ENCODE peak calls at places on chromosomes 4 and X, in nine cellular contexts. G is bronchial epithelial cell, Z is neuronal stem cell, N is lower lobe of right lung, D is kidney, S is A673, T is right lobe of liver, F is H7, Q is osteoblast. E is an unnamed sample. For H3K36me3, the result is how much of the 10 kb centered on the place peaks cover.

GRCh38 chr4:176638992-176639391 is 153.7 kb downstream of the VEGFC start:
- DNase-seq in T (no peak), S (no peak), F (no peak), N (no peak), G (peak), Z (no peak), D (no peak), Q (no peak), E (no peak)

GRCh38 chrX:74343970-74344622 is 40.1 kb downstream of the ZCCHC13 start:
- DNase-seq in Q (peak), Z (peak), D (no peak), G (peak), T (no peak), F (peak), S (peak), N (no peak), E (peak)

GRCh38 chr4:168923526-168924194 is 86.4 kb downstream of the CBR4 start:
- DNase-seq in Z (peak), N (no peak), S (peak), F (peak), Q (peak), T (no peak), D (no peak), G (peak), E (peak)

GRCh38 chr4:15436515-15436914 is 8.7 kb downstream of the C1QTNF7 start:
- DNase-seq in F (no peak), Z (no peak), N (no peak), G (no peak), D (no peak), Q (no peak), S (peak), T (no peak), E (peak)

GRCh38 chr4:15805583-15806517 is 27.7 kb downstream of the CD38 start:
- DNase-seq in Z (peak), G (peak), T (no peak), N (no peak), D (no peak), S (peak), F (peak), Q (no peak), E (peak)

GRCh38 chr4:100372432-100372831 is 145.4 kb downstream of the EMCN start:
- DNase-seq in S (peak), G (peak), T (no peak), Q (no peak), F (peak), D (no peak), N (no peak), Z (no peak), E (no peak)

GRCh38 chr4:156194896-156195295 is 241.2 kb upstream of the CTSO start:
- DNase-seq in T (no peak), Q (no peak), F (no peak), Z (no peak), G (peak), N (no peak), S (no peak), D (no peak), E (no peak)

GRCh38 chr4:129355529-129355928 is 259.6 kb downstream of the C4orf33 start:
- DNase-seq in G (peak), Q (no peak), Z (no peak), F (no peak), N (no peak), T (no peak), D (no peak), S (no peak), E (peak)

GRCh38 chrX:17713288-17713687 is 24.0 kb upstream of the SCML1 start:
- DNase-seq in F (no peak), T (no peak), Q (no peak), D (no peak), N (no peak), G (no peak), Z (no peak), S (no peak), E (no peak)

GRCh38 chr4:184983660-184984356 is 34.5 kb upstream of the HELT start:
- DNase-seq in S (peak), N (peak), Q (no peak), Z (peak), T (peak), D (peak), G (peak), F (peak), E (peak)

GRCh38 chr4:7854697-7855370 is 84.8 kb downstream of the AFAP1 start:
- DNase-seq in F (no peak), S (no peak), T (no peak), D (no peak), G (peak), Z (no peak), N (no peak), Q (peak), E (no peak)

GRCh38 chr4:122458625-122459024 is 2.1 kb upstream of the IL2 start:
- DNase-seq in Q (no peak), N (no peak), D (no peak), G (peak), S (no peak), Z (no peak), T (no peak), F (no peak), E (peak)

GRCh38 chr4:81058621-81059020 is 28.1 kb downstream of the BMP3 start:
- DNase-seq in Z (no peak), N (no peak), G (peak), S (no peak), T (no peak), Q (no peak), F (no peak), D (no peak), E (no peak)

GRCh38 chr4:139054791-139055376 is 39.3 kb downstream of the NOCT start:
- DNase-seq in S (no peak), Q (no peak), D (no peak), Z (no peak), G (no peak), F (no peak), N (no peak), T (no peak), E (no peak)
- H3K36me3 ChIP-seq in S (under half), Q (under half), D (under half), Z (under half), G (under half), F (under half), N (half or more), T (under half), E (under half)

GRCh38 chr4:153792893-153793227 is 4.0 kb upstream of the SFRP2 start:
- DNase-seq in N (no peak), Q (no peak), S (no peak), Z (no peak), F (peak), T (no peak), G (no peak), D (peak), E (no peak)
- H3K4me3 ChIP-seq in N (peak), Q (no peak), S (no peak), Z (peak), F (peak), T (no peak), G (no peak), D (no peak), E (peak)

GRCh38 chr4:77026322-77026704 is 49.5 kb downstream of the CCNI start:
- DNase-seq in Q (no peak), D (no peak), G (no peak), T (no peak), F (no peak), S (no peak), Z (no peak), N (no peak), E (no peak)
- H3K36me3 ChIP-seq in Q (half or more), D (under half), G (under half), T (under half), F (under half), S (under half), Z (under half), N (half or more), E (half or more)

DNA sequence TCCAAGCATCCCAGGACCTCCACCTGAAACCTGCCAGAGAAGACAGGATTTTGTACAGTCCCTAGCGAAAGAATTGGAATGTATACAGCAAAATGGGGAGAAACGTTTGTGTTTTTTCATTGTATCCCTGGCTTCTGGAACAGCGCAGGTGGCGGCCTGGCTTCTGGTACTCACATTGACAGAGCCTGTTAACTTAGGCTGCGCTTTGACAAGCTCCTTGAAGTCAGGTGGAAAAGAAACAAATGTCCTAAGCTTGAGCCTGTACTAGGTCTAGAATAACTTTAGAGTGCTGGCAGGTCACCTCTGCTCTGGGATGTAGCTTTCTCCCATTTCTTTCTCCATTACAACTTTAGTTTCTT is 343.7 kb upstream of the KLF3 start:
- DNase-seq in F (no peak), G (no peak), S (no peak), Z (no peak), D (no peak), T (peak), Q (peak), N (no peak), E (no peak)
- H3K4me3 ChIP-seq in F (no peak), G (no peak), S (no peak), Z (no peak), D (no peak), T (no peak), Q (no peak), N (no peak), E (no peak)

GRCh38 chr4:162457071-162457865 is 293.5 kb upstream of the FSTL5 start:
- DNase-seq in N (no peak), G (peak), F (no peak), Q (no peak), S (no peak), T (no peak), D (no peak), Z (no peak), E (no peak)
- H3K36me3 ChIP-seq in N (under half), G (under half), F (under half), Q (under half), S (under half), T (under half), D (under half), Z (under half), E (under half)

GRCh38 chr4:174828845-174829701 is at the start of gene GLRA3:
- DNase-seq in N (peak), S (peak), F (peak), Z (peak), T (no peak), D (peak), G (peak), Q (peak), E (peak)
- H3K4me3 ChIP-seq in N (peak), S (peak), F (peak), Z (peak), T (no peak), D (no peak), G (no peak), Q (peak), E (peak)

E was measured in brain microvascular endothelial cell.